ENCODE peak calls at places on chromosomes 13 and 19, in four cellular contexts. One of them, this sample, is unnamed.

GRCh38 chr19:30237146-30237545 is 135.0 kb upstream of the ZNF536 start:
- DNase-seq in astrocyte: no peak
- DNase-seq in anterior cingulate cortex: no peak
- DNase-seq in AG04450: no peak
- DNase-seq in this sample: no peak

GRCh38 chr19:58042709-58043340 is 9.0 kb downstream of the ZSCAN1 start:
- DNase-seq in astrocyte: no peak
- DNase-seq in anterior cingulate cortex: no peak
- DNase-seq in AG04450: no peak
- DNase-seq in this sample: no peak

GRCh38 chr19:14440049-14440448 is 6.9 kb downstream of the PKN1 start:
- DNase-seq in astrocyte: no peak
- DNase-seq in anterior cingulate cortex: no peak
- DNase-seq in AG04450: no peak
- DNase-seq in this sample: no peak

GRCh38 chr19:2047449-2048103 is 3.5 kb downstream of the MKNK2 start:
- DNase-seq in astrocyte: no peak
- DNase-seq in anterior cingulate cortex: no peak
- DNase-seq in AG04450: no peak
- DNase-seq in this sample: peak; percentile 53

GRCh38 chr19:17202713-17203112 is 12.4 kb upstream of the USE1 start:
- DNase-seq in astrocyte: no peak
- DNase-seq in anterior cingulate cortex: no peak
- DNase-seq in AG04450: no peak
- DNase-seq in this sample: no peak

GRCh38 chr13:108435393-108436149 is 166.1 kb downstream of the TNFSF13B start:
- DNase-seq in astrocyte: no peak
- DNase-seq in anterior cingulate cortex: no peak
- DNase-seq in AG04450: no peak
- DNase-seq in this sample: no peak

GRCh38 chr19:49347835-49348234 is 12.6 kb downstream of the CD37 start:
- DNase-seq in astrocyte: peak; percentile 57
- DNase-seq in anterior cingulate cortex: no peak
- DNase-seq in AG04450: no peak
- DNase-seq in this sample: peak; percentile 92

GRCh38 chr19:30402790-30403189 is 30.6 kb downstream of the ZNF536 start:
- DNase-seq in astrocyte: no peak
- DNase-seq in anterior cingulate cortex: no peak
- DNase-seq in AG04450: no peak
- DNase-seq in this sample: no peak

GRCh38 chr13:63438951-63439350 is 2023.3 kb upstream of the PCDH20 start:
- DNase-seq in astrocyte: no peak
- DNase-seq in anterior cingulate cortex: no peak
- DNase-seq in AG04450: no peak
- DNase-seq in this sample: no peak

GRCh38 chr13:57437587-57437986 is 194.0 kb upstream of the PCDH17 start:
- DNase-seq in astrocyte: no peak
- DNase-seq in anterior cingulate cortex: no peak
- DNase-seq in AG04450: no peak
- DNase-seq in this sample: no peak

GRCh38 chr13:104011505-104012270 is 945.5 kb upstream of the SLC10A2 start:
- DNase-seq in astrocyte: peak; percentile 36
- DNase-seq in anterior cingulate cortex: no peak
- DNase-seq in AG04450: no peak
- DNase-seq in this sample: no peak

This sample was measured in A549.